ENCODE peak calls at places on chromosomes 6 and 20, in seven cellular contexts. B is mammary epithelial cell, I is MM.1S, R is testis, J is GM10248, V is breast epithelium, Q is endothelial cell. E is an unnamed sample.

GRCh38 chr6:100612101-100612500 is 147.4 kb upstream of the SIM1 start:
- DNase-seq in Q (no peak), J (no peak), B (no peak), R (no peak), V (no peak), I (no peak), E (no peak)

GRCh38 chr20:37727957-37728634 is 34.3 kb downstream of the CTNNBL1 start:
- DNase-seq in Q (no peak), I (no peak), R (no peak), J (no peak), B (no peak), V (no peak), E (no peak)

GRCh38 chr6:72950114-72950860 is 275.0 kb downstream of the KHDC1L start:
- DNase-seq in J (no peak), Q (no peak), B (peak; percentile 62), R (no peak), V (no peak), I (no peak), E (no peak)

GRCh38 chr20:48839083-48839482 is 11.3 kb upstream of the PREX1 start:
- DNase-seq in V (no peak), I (no peak), J (no peak), R (no peak), Q (no peak), B (no peak), E (no peak)

GRCh38 chr20:35462351-35462750 is 7.0 kb downstream of the CEP250 start:
- DNase-seq in Q (no peak), R (no peak), B (no peak), J (no peak), V (no peak), I (no peak), E (peak; percentile 64)

GRCh38 chr20:62921119-62921687 is 5.1 kb downstream of the DIDO1 start:
- DNase-seq in I (peak; percentile 16), R (peak; percentile 73), J (peak; percentile 47), B (peak; percentile 68), Q (peak; percentile 70), V (peak; percentile 75), E (peak; percentile 75)

GRCh38 chr20:48949304-48950170 is 28.0 kb downstream of the ARFGEF2 start:
- DNase-seq in Q (peak; percentile 33), V (no peak), R (no peak), J (no peak), B (no peak), I (no peak), E (no peak)

GRCh38 chr20:50056408-50056926 is 56.5 kb downstream of the UBE2V1 start:
- DNase-seq in J (no peak), R (no peak), I (no peak), V (no peak), Q (no peak), B (no peak), E (no peak)

GRCh38 chr6:82646231-82646615 is 282.6 kb downstream of the TPBG start:
- DNase-seq in Q (no peak), V (no peak), B (peak; percentile 24), J (no peak), I (no peak), R (no peak), E (no peak)

GRCh38 chr6:49328051-49328450 is 135.0 kb downstream of the MMUT start:
- DNase-seq in R (no peak), I (no peak), V (no peak), J (no peak), B (no peak), Q (no peak), E (no peak)

GRCh38 chr6:28558629-28559028 is 32.9 kb downstream of the GPX5 start:
- DNase-seq in J (no peak), Q (no peak), I (no peak), R (no peak), V (no peak), B (no peak), E (no peak)

GRCh38 chr6:43172127-43173007 is 1.3 kb downstream of the SRF start:
- DNase-seq in V (peak; percentile 59), I (peak; percentile 7), J (peak; percentile 46), Q (peak; percentile 49), B (peak; percentile 47), R (peak; percentile 62), E (peak; percentile 67)

GRCh38 chr6:40520683-40521082 is 66.5 kb downstream of the LRFN2 start:
- DNase-seq in Q (no peak), J (no peak), V (no peak), B (no peak), I (no peak), R (no peak), E (no peak)

GRCh38 chr6:168649209-168649608 is 208.2 kb downstream of the SMOC2 start:
- DNase-seq in B (no peak), V (no peak), Q (no peak), R (no peak), J (no peak), I (no peak), E (no peak)

GRCh38 chr6:142810952-142811514 is 133.9 kb downstream of the HIVEP2 start:
- DNase-seq in J (no peak), Q (no peak), V (no peak), R (no peak), I (no peak), B (no peak), E (no peak)

GRCh38 chr6:48476257-48476656 is 365.3 kb upstream of the PTCHD4 start:
- DNase-seq in R (no peak), V (no peak), J (no peak), I (no peak), B (peak; percentile 40), Q (peak; percentile 36), E (no peak)

GRCh38 chr6:52995913-52996685 is 1.0 kb upstream of the GSTA4 start:
- DNase-seq in V (no peak), R (peak; percentile 62), Q (peak; percentile 29), B (peak; percentile 81), I (peak; percentile 48), J (no peak), E (peak; percentile 37)

GRCh38 chr20:17698419-17698818 is 1.3 kb upstream of the BANF2 start:
- DNase-seq in I (no peak), J (no peak), B (no peak), V (no peak), Q (no peak), R (no peak), E (no peak)

GRCh38 chr6:92945799-92946198 is 473.6 kb downstream of the EPHA7 start:
- DNase-seq in I (no peak), Q (no peak), R (no peak), V (no peak), B (peak; percentile 12), J (no peak), E (no peak)

GRCh38 chr20:5674176-5674660 is 76.0 kb upstream of the SHLD1 start:
- DNase-seq in Q (no peak), I (peak; percentile 56), J (peak; percentile 48), B (peak; percentile 90), V (no peak), R (no peak), E (no peak)

GRCh38 chr20:12941025-12941424 is 67.7 kb upstream of the SPTLC3 start:
- DNase-seq in I (no peak), V (no peak), R (no peak), J (no peak), Q (no peak), B (peak; percentile 61), E (no peak)

GRCh38 chr20:44074252-44075151 is 112.5 kb downstream of the JPH2 start:
- DNase-seq in I (no peak), J (no peak), V (peak; percentile 46), R (no peak), Q (no peak), B (peak; percentile 53), E (no peak)

GRCh38 chr6:125207956-125208355 is 54.4 kb downstream of the TPD52L1 start:
- DNase-seq in R (no peak), Q (no peak), I (no peak), B (peak; percentile 54), V (no peak), J (no peak), E (no peak)

GRCh38 chr6:16684896-16685554 is 76.2 kb downstream of the ATXN1 start:
- DNase-seq in Q (no peak), J (peak; percentile 37), I (no peak), R (no peak), B (peak; percentile 97), V (no peak), E (no peak)

GRCh38 chr6:170313716-170314295 is 7.2 kb downstream of the FAM120B start:
- DNase-seq in V (no peak), J (no peak), I (no peak), B (no peak), R (no peak), Q (no peak), E (no peak)

GRCh38 chr20:23135449-23136447 is 49.6 kb upstream of the CD93 start:
- DNase-seq in J (no peak), Q (no peak), B (no peak), I (no peak), V (no peak), R (no peak), E (no peak)

GRCh38 chr6:29531668-29532067 is 27.9 kb downstream of the UBD start:
- DNase-seq in Q (no peak), V (no peak), J (peak; percentile 56), R (no peak), B (peak; percentile 42), I (no peak), E (no peak)

GRCh38 chr6:128067446-128068109 is 166.7 kb upstream of the THEMIS start:
- DNase-seq in Q (no peak), R (no peak), J (no peak), V (no peak), I (no peak), B (no peak), E (no peak)
- TF ChIP-seq CTCF in Q (no peak), R (no peak), J (no peak), V (no peak), I (no peak), B (no peak), E (no peak)

GRCh38 chr6:67933278-67933677 is 701.8 kb upstream of the ADGRB3 start:
- DNase-seq in R (peak; percentile 15), I (peak; percentile 13), V (no peak), Q (peak; percentile 12), B (no peak), J (no peak), E (no peak)
- TF ChIP-seq CTCF in R (no peak), I (peak; percentile 27), V (no peak), Q (no peak), B (no peak), J (no peak), E (no peak)

GRCh38 chr20:4091332-4092135 is 76.2 kb upstream of the RNF24 start:
- DNase-seq in Q (peak; percentile 76), R (peak; percentile 67), B (peak; percentile 42), I (no peak), V (peak; percentile 65), J (peak; percentile 72), E (peak; percentile 78)
- TF ChIP-seq CTCF in Q (peak; percentile 42), R (peak; percentile 62), B (peak; percentile 86), I (peak; percentile 63), V (peak; percentile 46), J (peak; percentile 61), E (peak; percentile 72)

GRCh38 chr6:106385530-106385929 is 25.0 kb downstream of the CRYBG1 start:
- DNase-seq in J (no peak), I (no peak), R (no peak), B (peak; percentile 54), V (no peak), Q (no peak), E (no peak)

GRCh38 chr6:106387875-106388274 is 27.4 kb downstream of the CRYBG1 start:
- DNase-seq in I (no peak), B (no peak), J (no peak), V (no peak), R (no peak), Q (no peak), E (no peak)

DNA sequence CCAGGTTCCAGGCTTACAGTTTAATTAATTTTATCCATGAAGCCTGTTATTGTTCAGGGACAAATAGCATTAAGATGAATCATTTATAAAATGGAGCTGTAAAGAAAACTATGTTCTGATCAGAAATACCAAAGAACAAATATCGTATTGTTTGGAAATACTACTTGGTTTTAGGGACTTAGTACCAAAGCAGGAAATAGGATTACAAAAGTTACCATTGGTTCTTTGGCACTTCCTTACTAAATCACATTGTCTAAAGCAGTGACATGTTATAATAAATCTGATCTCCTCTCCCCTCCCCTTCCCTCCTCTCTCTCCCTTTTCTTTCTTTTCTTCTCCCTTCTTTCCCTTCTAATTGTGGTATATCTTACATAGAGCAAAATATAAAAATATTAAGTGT is 29.6 kb downstream of the CRYBG1 start:
- DNase-seq in R (no peak), V (no peak), I (no peak), B (peak; percentile 47), J (no peak), Q (no peak), E (no peak)
- TF ChIP-seq CTCF in R (no peak), V (no peak), I (no peak), B (no peak), J (no peak), Q (no peak), E (no peak)

E was measured in glutamatergic neuron.